ENCODE peak calls at places on chromosomes 11 and 22, in six cellular contexts. R, O, E, X, U and N are unnamed samples.

GRCh38 chr11:57377098-57377497 is 3.9 kb downstream of the PRG3 start:
- DNase-seq in R (no peak), O (no peak), E (no peak), X (no peak), U (no peak), N (no peak)

GRCh38 chr11:59141673-59142460 is 789 bp upstream of the FAM111A start:
- DNase-seq in R (peak), O (no peak), E (no peak), X (peak), U (no peak), N (peak)

GRCh38 chr11:561148-562003 is 606 bp downstream of the RASSF7 start:
- DNase-seq in R (peak), O (no peak), E (no peak), X (peak), U (no peak), N (peak)

GRCh38 chr11:92104349-92104748 is 120.3 kb upstream of the FAT3 start:
- DNase-seq in R (no peak), O (no peak), E (no peak), X (no peak), U (no peak), N (no peak)

GRCh38 chr11:14342906-14343305 is 16.1 kb downstream of the RRAS2 start:
- DNase-seq in R (no peak), O (no peak), E (no peak), X (no peak), U (no peak), N (no peak)

GRCh38 chr11:82874646-82875523 is 25.3 kb downstream of the PRCP start:
- DNase-seq in R (no peak), O (no peak), E (no peak), X (no peak), U (no peak), N (no peak)

GRCh38 chr11:126281666-126282175 is 1.2 kb upstream of the TIRAP start:
- DNase-seq in R (no peak), O (no peak), E (no peak), X (no peak), U (no peak), N (no peak)

GRCh38 chr22:35357883-35358621 is 22.8 kb upstream of the HMOX1 start:
- DNase-seq in R (peak), O (no peak), E (no peak), X (peak), U (no peak), N (peak)

GRCh38 chr11:34953955-34954354 is 37.5 kb downstream of the PDHX start:
- DNase-seq in R (no peak), O (no peak), E (no peak), X (no peak), U (no peak), N (no peak)

GRCh38 chr11:29627541-29627940 is 389.3 kb downstream of the KCNA4 start:
- DNase-seq in R (no peak), O (no peak), E (no peak), X (no peak), U (no peak), N (no peak)

GRCh38 chr11:22787565-22788162 is 41.9 kb downstream of the SVIP start:
- DNase-seq in R (peak), O (no peak), E (no peak), X (peak), U (no peak), N (peak)

GRCh38 chr11:130774703-130775102 is 141.6 kb downstream of the SNX19 start:
- DNase-seq in R (no peak), O (no peak), E (no peak), X (peak), U (peak), N (peak)

GRCh38 chr11:12691473-12691872 is 17.3 kb downstream of the TEAD1 start:
- DNase-seq in R (no peak), O (no peak), E (no peak), X (peak), U (no peak), N (no peak)

GRCh38 chr22:39150848-39151215 is 1.6 kb downstream of the CBX7 start:
- DNase-seq in R (no peak), O (no peak), E (no peak), X (peak), U (no peak), N (peak)

GRCh38 chr22:31144223-31144622 is 3.9 kb upstream of the PLA2G3 start:
- DNase-seq in R (peak), O (no peak), E (no peak), X (peak), U (no peak), N (peak)

GRCh38 chr11:117076941-117077659 is 21.1 kb downstream of the SIK3 start:
- DNase-seq in R (no peak), O (no peak), E (no peak), X (peak), U (no peak), N (peak)

GRCh38 chr11:10415817-10416392 is 39.2 kb upstream of the AMPD3 start:
- DNase-seq in R (no peak), O (no peak), E (no peak), X (no peak), U (no peak), N (no peak)

GRCh38 chr22:21837184-21837979 is 30.1 kb downstream of the MAPK1 start:
- DNase-seq in R (peak), O (peak), E (no peak), X (peak), U (peak), N (peak)

GRCh38 chr22:19963863-19964642 is 22.4 kb upstream of the TXNRD2 start:
- DNase-seq in R (no peak), O (no peak), E (no peak), X (no peak), U (no peak), N (no peak)

GRCh38 chr11:98732947-98733346 is 287.8 kb upstream of the CNTN5 start:
- DNase-seq in R (no peak), O (no peak), E (no peak), X (no peak), U (no peak), N (no peak)

GRCh38 chr11:67118059-67118766 is 850 bp upstream of the KDM2A start:
- DNase-seq in R (no peak), O (no peak), E (peak), X (no peak), U (peak), N (peak)

GRCh38 chr11:58744988-58745704 is 13.4 kb upstream of the GLYAT start:
- DNase-seq in R (no peak), O (no peak), E (no peak), X (no peak), U (no peak), N (no peak)

GRCh38 chr11:111446404-111447152 is 65.6 kb downstream of the BTG4 start:
- DNase-seq in R (peak), O (peak), E (peak), X (peak), U (peak), N (peak)